ENCODE peak calls at places on chromosomes 11 and 22, in eight cellular contexts. C is fibroblast of villous mesenchyme, W is transverse colon, N is thoracic aorta, U is GM06990, V is AG10803, E is left ventricle myocardium inferior, T is epithelial cell of esophagus. L is an unnamed sample.

GRCh38 chr11:94897330-94897768 is 76.0 kb downstream of the CWC15 start:
- DNase-seq in C (peak), W (peak), N (no peak), U (no peak), V (peak), E (peak), T (peak), L (peak)

GRCh38 chr11:63813563-63814382 is 517 bp downstream of the SPINDOC start:
- DNase-seq in C (peak), W (peak), N (no peak), U (peak), V (peak), E (peak), T (peak), L (peak)

GRCh38 chr11:70107756-70108155 is 29.6 kb downstream of the ANO1 start:
- DNase-seq in C (no peak), W (no peak), N (no peak), U (no peak), V (no peak), E (no peak), T (no peak), L (no peak)

GRCh38 chr11:64765291-64765803 is 5.6 kb upstream of the PYGM start:
- DNase-seq in C (no peak), W (no peak), N (no peak), U (no peak), V (no peak), E (no peak), T (no peak), L (no peak)

GRCh38 chr22:43230983-43231723 is 44.2 kb upstream of the TTLL12 start:
- DNase-seq in C (peak), W (peak), N (no peak), U (peak), V (peak), E (peak), T (peak), L (peak)

GRCh38 chr11:31810779-31811647 is at the start of gene PAX6:
- DNase-seq in C (peak), W (peak), N (no peak), U (peak), V (peak), E (no peak), T (peak), L (peak)

GRCh38 chr22:48927591-48927990 is 900.1 kb downstream of the BRD1 start:
- DNase-seq in C (no peak), W (no peak), N (no peak), U (no peak), V (no peak), E (no peak), T (no peak), L (no peak)

GRCh38 chr11:66207816-66208215 is 60.6 kb upstream of the RAB1B start:
- DNase-seq in C (no peak), W (no peak), N (no peak), U (no peak), V (no peak), E (no peak), T (no peak), L (no peak)

GRCh38 chr11:44979536-44980399 is 29.1 kb upstream of the TP53I11 start:
- DNase-seq in C (no peak), W (peak), N (no peak), U (no peak), V (no peak), E (no peak), T (peak), L (peak)

GRCh38 chr11:44978279-44978960 is 27.7 kb upstream of the TP53I11 start:
- DNase-seq in C (no peak), W (no peak), N (no peak), U (no peak), V (no peak), E (no peak), T (no peak), L (peak)

GRCh38 chr11:44978961-44979331 is 28.3 kb upstream of the TP53I11 start:
- DNase-seq in C (no peak), W (peak), N (no peak), U (no peak), V (no peak), E (no peak), T (peak), L (no peak)

GRCh38 chr11:44976576-44976975 is 25.9 kb upstream of the TP53I11 start:
- DNase-seq in C (no peak), W (peak), N (no peak), U (no peak), V (no peak), E (no peak), T (no peak), L (no peak)

DNA sequence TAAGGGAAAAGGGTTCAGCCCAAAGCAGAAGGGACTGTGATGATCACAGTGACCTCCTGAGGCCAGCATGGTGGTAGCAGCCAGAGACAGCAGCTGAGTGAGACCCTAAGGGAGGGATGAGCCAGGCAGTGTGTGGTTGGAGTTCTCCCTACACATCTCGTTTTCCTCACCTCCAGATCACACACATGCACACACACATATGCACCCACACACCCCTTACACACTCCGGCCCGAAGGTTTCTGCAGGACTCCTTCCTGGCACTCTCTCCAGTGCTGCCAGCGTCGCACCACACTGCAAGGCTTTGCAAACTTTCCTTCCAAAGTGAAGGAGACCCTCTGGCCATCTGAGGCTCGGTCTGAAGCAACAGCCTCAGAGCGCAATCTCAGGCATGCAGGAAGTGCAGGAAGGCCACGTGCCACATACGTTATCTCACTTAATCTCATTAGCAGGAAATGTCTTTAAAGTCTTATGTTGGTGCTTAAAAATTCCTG is 26.9 kb upstream of the TP53I11 start:
- DNase-seq in C (peak), W (peak), N (no peak), U (no peak), V (no peak), E (no peak), T (peak), L (peak)
- TF ChIP-seq CTCF in C (peak), W (peak), N (no peak), U (peak), V (peak), E (peak), T (no peak), L (peak)

GRCh38 chr11:124920870-124921609 is 2.0 kb downstream of the HEPN1 start:
- DNase-seq in C (peak), W (peak), N (no peak), U (peak), V (peak), E (peak), T (peak), L (peak)

GRCh38 chr11:124922831-124923230 is 3.8 kb downstream of the HEPN1 start:
- DNase-seq in C (no peak), W (no peak), N (no peak), U (no peak), V (no peak), E (no peak), T (no peak), L (no peak)

GRCh38 chr11:124918950-124919349 is at the start of gene HEPN1:
- DNase-seq in C (no peak), W (no peak), N (no peak), U (no peak), V (no peak), E (no peak), T (no peak), L (no peak)

GRCh38 chr11:124917115-124917637 is 1.9 kb upstream of the HEPN1 start:
- DNase-seq in C (peak), W (no peak), N (no peak), U (no peak), V (peak), E (no peak), T (no peak), L (peak)

GRCh38 chr11:124919836-124920755 is 1.0 kb downstream of the HEPN1 start:
- DNase-seq in C (no peak), W (no peak), N (no peak), U (no peak), V (no peak), E (no peak), T (no peak), L (no peak)
- H3K4me3 ChIP-seq in C (peak), W (no peak), N (peak), U (no peak), V (no peak), E (peak), T (no peak), L (peak)

DNA sequence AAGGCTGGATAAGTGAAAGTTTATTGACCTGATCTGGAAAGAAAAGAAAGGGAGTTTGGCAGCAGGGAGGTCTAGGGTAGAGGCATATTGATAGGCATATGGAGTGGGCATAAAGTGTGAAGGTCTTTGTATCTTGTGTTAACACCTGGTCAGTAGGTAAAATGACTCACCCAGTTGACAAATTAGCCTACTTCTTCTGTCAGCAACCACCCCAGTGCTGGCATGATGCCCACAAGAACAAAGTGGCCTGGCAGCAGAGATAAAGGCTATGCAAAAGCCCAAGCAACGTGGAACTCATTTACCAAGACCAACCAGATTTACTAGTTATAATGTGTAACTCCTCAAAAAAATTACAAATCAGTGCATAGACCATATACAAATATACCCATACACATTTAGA is 4.9 kb downstream of the OR10A3 start:
- DNase-seq in C (no peak), W (peak), N (no peak), U (no peak), V (no peak), E (no peak), T (peak), L (no peak)
- TF ChIP-seq CTCF in C (no peak), W (no peak), N (no peak), U (no peak), V (no peak), E (no peak), T (no peak), L (no peak)

GRCh38 chr22:30248484-30248883 is 1.9 kb upstream of the LIF start:
- DNase-seq in C (no peak), W (no peak), N (no peak), U (no peak), V (no peak), E (no peak), T (no peak), L (no peak)

GRCh38 chr22:30245985-30246901 is at the start of gene LIF:
- DNase-seq in C (peak), W (peak), N (no peak), U (no peak), V (peak), E (no peak), T (peak), L (peak)

GRCh38 chr22:30247561-30247960 is 1.0 kb upstream of the LIF start:
- DNase-seq in C (no peak), W (no peak), N (no peak), U (no peak), V (no peak), E (no peak), T (no peak), L (no peak)

GRCh38 chr22:30247974-30248373 is 1.4 kb upstream of the LIF start:
- DNase-seq in C (no peak), W (no peak), N (no peak), U (no peak), V (no peak), E (no peak), T (no peak), L (no peak)

DNA sequence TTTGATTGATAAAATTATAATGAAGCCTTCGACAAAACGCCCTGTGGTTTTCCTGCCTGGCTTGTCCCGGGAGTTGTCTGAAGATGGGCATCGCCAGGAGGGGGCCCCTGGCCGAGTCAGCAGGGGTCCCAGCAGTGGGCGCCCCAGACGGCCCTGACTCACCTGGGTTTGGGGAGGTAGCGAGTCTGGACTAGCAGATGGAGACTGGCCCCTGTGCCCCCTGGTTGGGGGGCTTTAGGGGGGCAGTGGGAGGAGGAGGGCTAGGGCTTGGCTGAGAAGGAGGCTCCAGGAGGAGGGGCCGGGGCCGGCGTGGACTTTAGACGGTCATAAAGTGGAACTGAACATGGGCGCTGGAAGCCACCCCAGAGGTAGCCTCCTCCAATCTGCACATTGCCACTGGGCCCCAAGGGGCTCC is 410 bp upstream of the LIF start:
- DNase-seq in C (no peak), W (peak), N (no peak), U (no peak), V (no peak), E (no peak), T (no peak), L (no peak)
- H3K4me3 ChIP-seq in C (peak), W (no peak), N (peak), U (peak), V (no peak), E (peak), T (no peak), L (peak)

GRCh38 chr22:19723165-19723989 is at the start of gene GP1BB:
- DNase-seq in C (no peak), W (peak), N (no peak), U (peak), V (no peak), E (peak), T (peak), L (peak)
- TF ChIP-seq CTCF in C (no peak), W (peak), N (no peak), U (peak), V (no peak), E (no peak), T (no peak), L (no peak)

DNA sequence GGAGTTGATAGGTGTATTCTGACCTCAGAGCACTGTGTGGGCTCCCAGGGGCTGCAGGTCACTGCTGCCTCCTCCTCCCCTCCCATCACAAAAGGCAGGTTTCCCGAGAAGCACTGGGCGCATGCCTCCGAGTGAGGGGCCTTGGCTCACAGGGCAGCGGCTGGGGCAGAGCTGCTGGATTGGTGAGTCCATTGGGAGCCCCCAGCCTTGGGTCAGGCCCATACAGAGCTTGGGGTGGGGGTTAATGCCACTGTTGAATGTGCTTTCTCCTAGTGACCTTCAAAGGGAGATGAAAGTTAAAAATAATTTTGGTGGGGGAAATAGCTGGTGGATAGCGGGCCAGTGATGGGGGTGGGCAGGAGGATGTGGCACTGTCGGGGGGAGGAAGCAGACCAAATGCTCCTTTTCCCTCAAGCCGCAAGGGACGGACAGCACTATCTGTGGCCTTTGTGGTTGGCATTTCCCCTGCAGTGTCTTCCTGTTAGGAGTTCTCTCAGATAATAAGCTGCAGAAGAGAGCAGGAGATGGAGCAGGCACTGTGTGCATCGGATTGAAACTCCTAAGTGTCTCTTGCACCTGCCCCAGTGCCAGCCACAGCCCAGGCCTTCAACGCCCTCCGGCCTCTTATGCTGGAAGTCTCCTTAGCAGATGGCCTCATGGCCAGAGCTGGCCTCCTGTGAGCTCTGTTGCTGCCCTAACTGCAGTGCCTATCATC is 3.2 kb downstream of the TUBA8 start:
- DNase-seq in C (no peak), W (no peak), N (no peak), U (no peak), V (no peak), E (no peak), T (no peak), L (no peak)
- H3K4me3 ChIP-seq in C (no peak), W (no peak), N (no peak), U (no peak), V (no peak), E (peak), T (no peak), L (no peak)

GRCh38 chr22:50455201-50455600 is 19.6 kb downstream of the SBF1 start:
- DNase-seq in C (no peak), W (no peak), N (no peak), U (no peak), V (no peak), E (no peak), T (no peak), L (no peak)

GRCh38 chr22:50459016-50459415 is 15.8 kb downstream of the SBF1 start:
- DNase-seq in C (no peak), W (no peak), N (no peak), U (no peak), V (no peak), E (no peak), T (no peak), L (no peak)

GRCh38 chr22:50456026-50456425 is 18.8 kb downstream of the SBF1 start:
- DNase-seq in C (no peak), W (no peak), N (no peak), U (no peak), V (no peak), E (no peak), T (no peak), L (no peak)

GRCh38 chr22:50454556-50455075 is 20.2 kb downstream of the SBF1 start:
- DNase-seq in C (no peak), W (no peak), N (no peak), U (no peak), V (no peak), E (no peak), T (no peak), L (no peak)

DNA sequence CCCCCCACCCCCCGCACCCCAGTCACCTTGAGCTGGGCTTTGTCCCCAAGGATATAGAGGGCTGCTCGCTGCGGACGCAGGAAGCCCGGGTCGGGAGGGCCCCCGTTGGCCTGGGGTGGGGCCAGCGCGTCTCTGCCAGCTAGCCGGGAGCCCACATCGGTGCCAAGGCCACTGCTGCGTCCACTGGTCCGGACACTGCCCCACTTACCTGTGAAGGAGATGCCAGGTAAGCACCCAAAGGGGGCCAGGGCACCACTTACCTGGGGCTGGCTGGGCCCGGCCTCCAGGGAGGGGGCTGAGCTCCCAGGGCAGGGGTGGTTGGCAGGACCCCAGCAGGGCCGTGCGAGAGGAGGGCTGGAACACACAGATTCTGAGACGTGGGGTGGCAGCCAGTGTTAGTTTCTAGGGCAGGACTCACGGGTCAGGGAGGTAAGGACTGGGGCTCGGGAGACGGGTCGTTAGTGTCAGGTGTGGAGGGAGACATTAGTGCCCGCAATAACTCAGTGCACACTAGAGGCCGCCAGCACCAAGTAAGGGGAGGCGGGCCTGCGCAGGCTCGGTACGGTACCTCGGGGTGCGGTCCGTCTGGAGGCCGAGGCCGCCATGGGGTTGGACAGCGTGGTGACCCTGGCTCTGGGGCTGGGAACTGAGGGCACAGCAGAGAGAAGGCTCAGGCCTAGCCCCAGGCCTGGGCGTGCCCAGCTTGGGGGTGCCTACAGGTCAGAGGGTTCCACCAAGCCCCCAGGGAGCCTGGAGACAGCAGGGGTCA is 18.2 kb downstream of the SBF1 start:
- DNase-seq in C (no peak), W (no peak), N (no peak), U (no peak), V (no peak), E (no peak), T (no peak), L (no peak)
- TF ChIP-seq CTCF in C (peak), W (no peak), N (no peak), U (peak), V (peak), E (no peak), T (peak), L (peak)

DNA sequence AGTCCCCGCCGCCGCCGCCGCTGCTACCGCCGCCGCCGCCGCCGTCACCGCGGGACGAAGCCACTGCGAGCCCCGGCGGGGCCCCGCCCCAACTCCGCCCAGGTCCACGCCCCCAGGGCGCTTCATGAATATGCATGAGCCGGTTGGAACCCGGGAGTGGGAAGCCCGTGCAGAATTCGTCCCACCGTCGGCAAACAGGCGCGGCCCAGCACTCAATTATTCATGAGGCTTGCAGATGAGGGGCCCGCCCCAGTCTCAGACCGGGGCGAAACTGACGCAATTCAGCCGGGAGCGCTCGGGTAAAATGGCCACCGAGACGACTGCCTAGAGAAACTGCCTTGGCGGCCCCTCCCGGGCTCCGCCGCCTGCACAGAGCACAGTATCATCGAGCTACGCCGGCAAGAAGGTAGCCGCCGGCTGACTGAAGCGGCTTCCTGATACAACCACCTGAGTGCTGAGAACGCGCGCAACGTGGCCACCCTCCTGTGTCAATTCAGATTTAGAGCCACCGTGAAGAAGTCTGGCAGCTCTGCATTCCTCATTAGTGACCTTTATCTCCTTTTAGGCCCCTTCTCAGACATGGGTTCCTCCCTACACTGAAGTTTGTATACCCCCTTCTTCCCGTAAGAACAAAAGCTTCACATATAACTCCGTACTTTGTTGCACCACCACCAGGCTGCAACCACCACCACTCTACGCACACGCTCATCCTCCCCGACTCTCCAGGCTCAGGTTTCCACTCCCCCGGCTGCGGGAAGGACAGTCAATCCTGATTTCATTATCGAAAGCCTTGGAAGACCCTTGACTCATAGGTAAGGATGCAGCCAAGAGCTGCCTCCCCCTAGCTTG is at the start of gene TNKS1BP1:
- DNase-seq in C (peak), W (peak), N (peak), U (peak), V (peak), E (peak), T (peak), L (peak)
- H3K4me3 ChIP-seq in C (peak), W (peak), N (peak), U (peak), V (peak), E (peak), T (peak), L (peak)

L was measured in fibroblast of pulmonary artery.